ENCODE peak calls at places on chromosome 7, in nine cellular contexts. X is COR-L47, K is SK-N-SH, Z is endodermal cell, B is A549, T is pons, L is body of pancreas, F is Calu3, Q is lung microvascular endothelial cell. U is an unnamed sample.
A peak's percentile ranks its signal among the peaks of the same experiment; 100 is the strongest.

GRCh38 chr7:132647311-132647710 is 71.0 kb upstream of the PLXNA4 start:
- DNase-seq in X (no peak), K (no peak), Z (no peak), B (no peak), T (no peak), L (no peak), F (no peak), Q (no peak), U (no peak)

GRCh38 chr7:44077681-44078091 is 4.6 kb downstream of the POLM start:
- DNase-seq in X (no peak), K (no peak), Z (no peak), B (no peak), T (no peak), L (no peak), F (no peak), Q (no peak), U (no peak)

GRCh38 chr7:92832623-92833023 is 3.8 kb downstream of the CDK6 start:
- DNase-seq in X (no peak), K (no peak), Z (no peak), B (no peak), T (no peak), L (no peak), F (no peak), Q (no peak), U (no peak)

GRCh38 chr7:66125052-66125694 is 10.5 kb downstream of the CRCP start:
- DNase-seq in X (no peak), K (peak; percentile 56), Z (no peak), B (no peak), T (no peak), L (no peak), F (no peak), Q (no peak), U (no peak)

GRCh38 chr7:116924741-116925140 is 28.6 kb upstream of the ST7 start:
- DNase-seq in X (no peak), K (no peak), Z (no peak), B (no peak), T (no peak), L (no peak), F (no peak), Q (no peak), U (no peak)

GRCh38 chr7:506391-506831 is 13.2 kb downstream of the PDGFA start:
- DNase-seq in X (no peak), K (no peak), Z (no peak), B (no peak), T (no peak), L (peak; percentile 18), F (no peak), Q (no peak), U (no peak)

GRCh38 chr7:93150200-93150835 is 2.1 kb upstream of the SAMD9L start:
- DNase-seq in X (no peak), K (no peak), Z (no peak), B (peak; percentile 53), T (peak; percentile 15), L (no peak), F (no peak), Q (no peak), U (no peak)

GRCh38 chr7:77651544-77652162 is 44.6 kb upstream of the RSBN1L start:
- DNase-seq in X (peak; percentile 0), K (peak; percentile 61), Z (no peak), B (peak; percentile 32), T (peak; percentile 62), L (peak; percentile 23), F (peak; percentile 25), Q (peak; percentile 61), U (no peak)

GRCh38 chr7:24917510-24918239 is 62.3 kb downstream of the OSBPL3 start:
- DNase-seq in X (no peak), K (no peak), Z (no peak), B (no peak), T (no peak), L (no peak), F (no peak), Q (no peak), U (no peak)

GRCh38 chr7:83739527-83739926 is 90.6 kb upstream of the SEMA3E start:
- DNase-seq in X (no peak), K (no peak), Z (no peak), B (no peak), T (no peak), L (no peak), F (no peak), Q (no peak), U (no peak)

GRCh38 chr7:37952240-37952639 is 31.8 kb downstream of the EPDR1 start:
- DNase-seq in X (no peak), K (no peak), Z (no peak), B (no peak), T (no peak), L (no peak), F (no peak), Q (no peak), U (no peak)

GRCh38 chr7:67738958-67739357 is 742.3 kb downstream of the TYW1 start:
- DNase-seq in X (no peak), K (no peak), Z (no peak), B (peak; percentile 11), T (no peak), L (peak; percentile 35), F (no peak), Q (no peak), U (no peak)

GRCh38 chr7:123275036-123275753 is 75.4 kb upstream of the SLC13A1 start:
- DNase-seq in X (no peak), K (peak; percentile 17), Z (no peak), B (no peak), T (no peak), L (no peak), F (no peak), Q (no peak), U (no peak)

GRCh38 chr7:132309102-132309805 is 267.0 kb downstream of the PLXNA4 start:
- DNase-seq in X (no peak), K (no peak), Z (no peak), B (no peak), T (no peak), L (no peak), F (no peak), Q (no peak), U (no peak)

GRCh38 chr7:98991141-98991540 is 112.8 kb downstream of the TRRAP start:
- DNase-seq in X (no peak), K (no peak), Z (no peak), B (no peak), T (no peak), L (no peak), F (no peak), Q (no peak), U (no peak)

U was measured in NK-92 treated with Interleukin-12 subunit alpha and Interleukin-12 subunit beta, amount 100 ng/mL, for 24 hours.